ENCODE peak calls at places on chromosomes 3 and 15, in five cellular contexts. I is astrocyte of the spinal cord, B is mesendoderm, L is esophagus squamous epithelium, A is HCT116. Z is an unnamed sample.

GRCh38 chr3:17030438-17030837 is 145.7 kb downstream of the PLCL2 start:
- DNase-seq in I (no peak), B (no peak), L (no peak), A (no peak), Z (peak)

GRCh38 chr3:190048831-190049541 is 71.7 kb downstream of the P3H2 start:
- DNase-seq in I (peak), B (no peak), L (no peak), A (no peak), Z (no peak)

GRCh38 chr15:86373147-86373546 is 293.5 kb downstream of the AGBL1 start:
- DNase-seq in I (no peak), B (no peak), L (no peak), A (no peak), Z (no peak)

GRCh38 chr15:97955040-97955439 is 5.5 kb upstream of the ARRDC4 start:
- DNase-seq in I (no peak), B (no peak), L (no peak), A (no peak), Z (no peak)

GRCh38 chr15:27808182-27808581 is 290.9 kb downstream of the OCA2 start:
- DNase-seq in I (no peak), B (no peak), L (no peak), A (no peak), Z (no peak)

GRCh38 chr15:88748081-88748480 is 55.2 kb upstream of the ACAN start:
- DNase-seq in I (no peak), B (no peak), L (no peak), A (no peak), Z (no peak)

GRCh38 chr15:29208352-29208751 is 61.3 kb downstream of the NSMCE3 start:
- DNase-seq in I (no peak), B (peak), L (no peak), A (no peak), Z (peak)

GRCh38 chr15:89362203-89363101 is 27.8 kb upstream of the POLG start:
- DNase-seq in I (no peak), B (no peak), L (no peak), A (no peak), Z (no peak)

GRCh38 chr15:31341501-31342195 is 15.0 kb downstream of the KLF13 start:
- DNase-seq in I (no peak), B (no peak), L (no peak), A (no peak), Z (no peak)

GRCh38 chr3:157865449-157865862 is 240.8 kb downstream of the SHOX2 start:
- DNase-seq in I (no peak), B (peak), L (no peak), A (peak), Z (peak)

GRCh38 chr3:78253860-78254259 is 1214.0 kb downstream of the ROBO2 start:
- DNase-seq in I (no peak), B (no peak), L (no peak), A (no peak), Z (no peak)

GRCh38 chr3:139577899-139578298 is 38.4 kb upstream of the RBP1 start:
- DNase-seq in I (no peak), B (peak), L (no peak), A (no peak), Z (no peak)

GRCh38 chr15:45919806-45920205 is 285.0 kb downstream of the SQOR start:
- DNase-seq in I (peak), B (peak), L (no peak), A (no peak), Z (no peak)

GRCh38 chr3:8519156-8519555 is 17.5 kb downstream of the LMCD1 start:
- DNase-seq in I (peak), B (no peak), L (no peak), A (no peak), Z (no peak)

GRCh38 chr3:27861047-27862036 is 139.2 kb upstream of the EOMES start:
- DNase-seq in I (no peak), B (peak), L (no peak), A (no peak), Z (peak)

GRCh38 chr3:148023994-148024393 is 614.8 kb downstream of the ZIC1 start:
- DNase-seq in I (peak), B (no peak), L (no peak), A (no peak), Z (no peak)

GRCh38 chr15:41866263-41866703 is 27.6 kb downstream of the SPTBN5 start:
- DNase-seq in I (no peak), B (peak), L (no peak), A (no peak), Z (no peak)

GRCh38 chr15:75577401-75578205 is 1.5 kb downstream of the PTPN9 start:
- DNase-seq in I (peak), B (no peak), L (no peak), A (no peak), Z (no peak)

GRCh38 chr15:41483115-41483514 is 10.6 kb upstream of the ITPKA start:
- DNase-seq in I (no peak), B (no peak), L (no peak), A (no peak), Z (no peak)

GRCh38 chr3:172020763-172021162 is 18.6 kb upstream of the FNDC3B start:
- DNase-seq in I (no peak), B (no peak), L (no peak), A (no peak), Z (no peak)

GRCh38 chr3:192851821-192852352 is 65.8 kb downstream of the MB21D2 start:
- DNase-seq in I (peak), B (no peak), L (no peak), A (peak), Z (no peak)

GRCh38 chr3:49158108-49158709 is 7.9 kb downstream of the CCDC71 start:
- DNase-seq in I (no peak), B (peak), L (no peak), A (peak), Z (peak)

GRCh38 chr15:73325191-73325980 is 43.4 kb downstream of the HCN4 start:
- DNase-seq in I (no peak), B (peak), L (no peak), A (no peak), Z (peak)

GRCh38 chr3:61448378-61448777 is 113.0 kb upstream of the PTPRG start:
- DNase-seq in I (no peak), B (no peak), L (no peak), A (no peak), Z (no peak)

GRCh38 chr3:184578822-184579221 is 17.2 kb downstream of the EPHB3 start:
- DNase-seq in I (no peak), B (peak), L (no peak), A (no peak), Z (no peak)

GRCh38 chr3:28916713-28917499 is 364.0 kb upstream of the RBMS3 start:
- DNase-seq in I (peak), B (peak), L (no peak), A (no peak), Z (no peak)
- H3K4me3 ChIP-seq in I (peak), B (no peak), L (peak), A (no peak), Z (no peak)

GRCh38 chr3:11283126-11283478 is 10.9 kb downstream of the ATG7 start:
- DNase-seq in I (no peak), B (no peak), L (no peak), A (no peak), Z (no peak)
- H3K4me3 ChIP-seq in I (no peak), B (no peak), L (no peak), A (no peak), Z (no peak)

GRCh38 chr3:14118400-14119165 is 6.1 kb downstream of the CHCHD4 start:
- DNase-seq in I (no peak), B (no peak), L (no peak), A (no peak), Z (no peak)
- H3K4me3 ChIP-seq in I (no peak), B (no peak), L (no peak), A (no peak), Z (no peak)

GRCh38 chr3:128480717-128481437 is 12.1 kb downstream of the GATA2 start:
- DNase-seq in I (no peak), B (no peak), L (no peak), A (no peak), Z (no peak)

GRCh38 chr3:128479558-128480086 is 12.9 kb upstream of the DNAJB8 start:
- DNase-seq in I (no peak), B (no peak), L (no peak), A (no peak), Z (no peak)

GRCh38 chr3:128478576-128479506 is 12.2 kb upstream of the DNAJB8 start:
- DNase-seq in I (no peak), B (no peak), L (no peak), A (no peak), Z (no peak)

GRCh38 chr3:128481438-128481942 is 11.5 kb downstream of the GATA2 start:
- DNase-seq in I (no peak), B (no peak), L (no peak), A (no peak), Z (no peak)

GRCh38 chr3:128480278-128480677 is 12.7 kb downstream of the GATA2 start:
- DNase-seq in I (no peak), B (no peak), L (no peak), A (no peak), Z (no peak)
- H3K4me3 ChIP-seq in I (no peak), B (no peak), L (no peak), A (no peak), Z (no peak)

DNA sequence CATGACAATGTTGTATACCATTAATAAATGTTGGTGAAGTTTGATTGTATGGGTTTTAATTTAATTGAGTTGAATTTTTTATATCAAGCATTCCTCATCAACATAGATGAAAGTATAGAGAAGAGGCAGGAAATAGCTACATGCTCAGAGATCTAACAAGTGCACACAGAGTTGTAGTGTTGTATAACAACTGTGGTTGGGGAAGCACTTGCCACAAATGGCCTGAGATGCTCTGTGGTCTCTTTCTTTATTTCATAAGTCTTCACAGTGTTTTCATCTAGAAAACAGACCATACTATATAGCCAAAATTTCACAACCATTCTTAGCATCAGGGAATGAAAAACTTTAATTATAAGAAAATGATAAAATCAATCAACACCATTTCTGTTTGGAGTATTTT is 682.6 kb upstream of the NECTIN3 start:
- DNase-seq in I (no peak), B (no peak), L (no peak), A (no peak), Z (no peak)
- H3K4me3 ChIP-seq in I (no peak), B (no peak), L (no peak), A (no peak), Z (no peak)

GRCh38 chr3:107307205-107307604 is 70.0 kb upstream of the CCDC54 start:
- DNase-seq in I (no peak), B (no peak), L (no peak), A (no peak), Z (no peak)

GRCh38 chr3:107309312-107309711 is 67.9 kb upstream of the CCDC54 start:
- DNase-seq in I (no peak), B (no peak), L (no peak), A (no peak), Z (no peak)

DNA sequence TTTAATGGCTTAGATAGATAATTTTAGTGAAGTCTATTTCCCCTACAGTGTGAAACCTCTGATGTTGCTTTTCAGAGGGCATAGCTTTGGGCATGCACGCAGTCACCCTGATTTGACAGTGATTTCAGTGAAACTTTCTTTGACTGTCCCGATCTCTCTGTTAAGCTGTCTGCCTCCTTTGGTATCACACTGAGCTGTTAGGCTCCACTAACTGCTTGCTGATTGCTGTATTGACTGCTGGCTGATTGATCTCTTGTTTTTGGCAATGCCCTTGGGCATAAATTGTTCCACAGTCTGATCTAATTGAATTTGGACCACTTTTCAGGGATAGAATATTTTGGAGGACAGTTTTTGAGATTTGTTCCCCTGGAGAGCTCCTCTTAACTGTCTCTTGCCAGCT is 68.5 kb upstream of the CCDC54 start:
- DNase-seq in I (no peak), B (peak), L (no peak), A (no peak), Z (no peak)
- H3K4me3 ChIP-seq in I (no peak), B (no peak), L (no peak), A (no peak), Z (no peak)

DNA sequence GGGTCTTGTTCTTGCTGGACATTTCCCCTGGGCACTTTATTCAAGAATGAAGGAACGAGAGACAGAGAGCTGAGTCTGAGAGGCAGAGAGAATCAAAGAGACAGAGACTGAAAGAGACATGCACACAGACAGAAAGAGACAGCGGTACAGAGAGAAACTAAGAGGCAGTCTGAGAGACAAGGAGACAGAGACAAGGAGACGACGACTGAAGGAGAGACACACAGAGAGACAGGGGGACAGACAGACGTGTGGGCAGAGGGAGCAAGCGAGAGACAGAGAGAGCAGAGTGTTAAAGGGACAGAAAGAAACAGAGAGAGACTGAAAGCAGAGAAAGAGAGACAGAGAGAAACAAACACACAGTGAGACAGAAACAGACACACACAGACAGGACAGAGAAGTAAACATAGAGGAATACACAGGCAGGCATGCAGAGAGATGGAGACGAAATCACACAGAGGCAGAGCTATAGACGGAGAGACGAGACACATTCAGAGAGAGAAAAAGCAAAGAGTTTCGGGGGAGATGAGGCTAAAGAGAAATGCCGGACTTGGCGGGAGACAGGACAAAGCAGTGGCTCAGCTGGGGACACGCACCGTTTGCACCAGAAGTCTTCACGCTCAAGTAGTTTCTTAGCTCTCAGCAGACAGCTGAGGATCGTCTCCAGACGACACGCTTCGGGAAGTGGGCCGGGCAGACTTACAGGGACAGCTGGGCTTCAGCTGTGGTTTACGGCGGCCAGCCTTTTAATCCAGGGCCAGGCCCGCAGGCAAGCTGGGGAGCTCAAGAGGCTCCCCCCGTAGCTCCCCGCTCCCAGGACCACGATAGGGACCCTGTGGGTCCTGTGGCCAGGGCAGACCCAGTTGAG is 56.0 kb upstream of the DLG1 start:
- DNase-seq in I (peak), B (no peak), L (no peak), A (no peak), Z (no peak)
- H3K4me3 ChIP-seq in I (no peak), B (no peak), L (no peak), A (no peak), Z (no peak)